ENCODE peak calls at places on chromosomes 7 and 10, in nine cellular contexts. R is iris pigment epithelial cell; A is T-helper 2 cell; B is activated naive CD4-positive, alpha-beta T cell treated with anti-CD3 and anti-CD28 coated beads, Interleukin-2, amount 10 ng/mL, durations not matched to agents 7 days and 5 days; K is AG20443; G is GM20000; M is kidney tubule cell; L is right atrium auricular region; T is GM10248. U is an unnamed sample.
A peak's percentile ranks its signal among the peaks of the same experiment; 100 is the strongest.

GRCh38 chr10:95447733-95448132 is 113.4 kb downstream of the SORBS1 start:
- DNase-seq in R (peak; percentile 33), A (no peak), B (no peak), K (peak; percentile 35), G (no peak), M (no peak), L (no peak), T (no peak), U (no peak)

GRCh38 chr10:61140765-61141392 is 196.9 kb upstream of the RHOBTB1 start:
- DNase-seq in R (peak; percentile 64), A (no peak), B (no peak), K (peak; percentile 61), G (peak; percentile 17), M (peak; percentile 57), L (no peak), T (no peak), U (peak; percentile 37)

GRCh38 chr7:23938937-23939552 is 229.0 kb downstream of the STK31 start:
- DNase-seq in R (peak; percentile 21), A (no peak), B (no peak), K (no peak), G (peak; percentile 24), M (peak; percentile 56), L (no peak), T (peak; percentile 44), U (peak; percentile 65)

GRCh38 chr7:143416565-143417149 is 8.0 kb upstream of the EPHA1 start:
- DNase-seq in R (no peak), A (peak; percentile 40), B (no peak), K (peak; percentile 62), G (peak; percentile 83), M (peak; percentile 55), L (no peak), T (peak; percentile 66), U (peak; percentile 66)

GRCh38 chr7:143172354-143172753 is 10.9 kb upstream of the TAS2R39 start:
- DNase-seq in R (peak; percentile 41), A (no peak), B (no peak), K (peak; percentile 33), G (no peak), M (peak; percentile 39), L (no peak), T (no peak), U (no peak)

GRCh38 chr7:107660381-107661080 is at the start of gene SLC26A4:
- DNase-seq in R (no peak), A (no peak), B (peak; percentile 44), K (peak; percentile 20), G (peak; percentile 50), M (peak; percentile 4), L (no peak), T (peak; percentile 44), U (no peak)

GRCh38 chr7:98831641-98832221 is 38.1 kb downstream of the TMEM130 start:
- DNase-seq in R (peak; percentile 45), A (no peak), B (peak; percentile 57), K (no peak), G (no peak), M (peak; percentile 43), L (no peak), T (no peak), U (no peak)

GRCh38 chr7:30755384-30756154 is 3.6 kb downstream of the INMT start:
- DNase-seq in R (no peak), A (no peak), B (no peak), K (peak; percentile 34), G (no peak), M (no peak), L (peak; percentile 73), T (no peak), U (no peak)

GRCh38 chr10:32225976-32226375 is 121.0 kb downstream of the EPC1 start:
- DNase-seq in R (no peak), A (no peak), B (no peak), K (peak; percentile 37), G (no peak), M (no peak), L (no peak), T (no peak), U (no peak)

GRCh38 chr10:126017961-126018560 is 121.7 kb downstream of the FANK1 start:
- DNase-seq in R (peak; percentile 60), A (no peak), B (no peak), K (peak; percentile 29), G (no peak), M (peak; percentile 93), L (no peak), T (no peak), U (no peak)

GRCh38 chr7:51139796-51140195 is 176.8 kb downstream of the COBL start:
- DNase-seq in R (no peak), A (no peak), B (no peak), K (no peak), G (no peak), M (peak; percentile 56), L (no peak), T (no peak), U (no peak)

GRCh38 chr10:21587391-21587790 is 53.4 kb downstream of the MLLT10 start:
- DNase-seq in R (no peak), A (no peak), B (no peak), K (no peak), G (no peak), M (no peak), L (no peak), T (no peak), U (no peak)

GRCh38 chr10:96118604-96119450 is 11.3 kb upstream of the ZNF518A start:
- DNase-seq in R (no peak), A (no peak), B (no peak), K (no peak), G (no peak), M (no peak), L (no peak), T (no peak), U (no peak)

GRCh38 chr10:85612378-85612775 is 754.2 kb downstream of the GRID1 start:
- DNase-seq in R (no peak), A (peak; percentile 50), B (peak; percentile 70), K (no peak), G (no peak), M (no peak), L (no peak), T (no peak), U (no peak)

GRCh38 chr10:31606841-31607240 is 287.8 kb downstream of the ZEB1 start:
- DNase-seq in R (no peak), A (no peak), B (no peak), K (no peak), G (no peak), M (no peak), L (no peak), T (no peak), U (no peak)

GRCh38 chr7:70486977-70487376 is 645.0 kb upstream of the GALNT17 start:
- DNase-seq in R (no peak), A (no peak), B (no peak), K (no peak), G (no peak), M (no peak), L (no peak), T (no peak), U (no peak)

GRCh38 chr7:121901026-121901425 is 28.1 kb downstream of the PTPRZ1 start:
- DNase-seq in R (no peak), A (no peak), B (no peak), K (no peak), G (no peak), M (no peak), L (no peak), T (peak; percentile 4), U (no peak)

GRCh38 chr7:21338728-21339164 is 89.1 kb upstream of the SP4 start:
- DNase-seq in R (no peak), A (peak; percentile 49), B (peak; percentile 68), K (no peak), G (no peak), M (no peak), L (no peak), T (no peak), U (no peak)

GRCh38 chr7:711093-711966 is 15.2 kb upstream of the DNAAF5 start:
- DNase-seq in R (no peak), A (no peak), B (no peak), K (no peak), G (no peak), M (no peak), L (no peak), T (no peak), U (no peak)

GRCh38 chr10:7819126-7819470 is 793 bp downstream of the TAF3 start:
- DNase-seq in R (peak; percentile 63), A (no peak), B (peak; percentile 53), K (peak; percentile 68), G (peak; percentile 50), M (peak; percentile 53), L (peak; percentile 61), T (peak; percentile 49), U (peak; percentile 51)

GRCh38 chr10:62050941-62051433 is 149.5 kb downstream of the ARID5B start:
- DNase-seq in R (peak; percentile 95), A (peak; percentile 66), B (peak; percentile 86), K (peak; percentile 71), G (peak; percentile 54), M (peak; percentile 95), L (peak; percentile 91), T (peak; percentile 47), U (peak; percentile 6)

GRCh38 chr7:75971961-75972763 is 22.2 kb downstream of the TMEM120A start:
- DNase-seq in R (peak; percentile 52), A (no peak), B (no peak), K (peak; percentile 55), G (no peak), M (no peak), L (peak; percentile 94), T (no peak), U (no peak)

GRCh38 chr7:13920053-13920697 is 69.3 kb downstream of the ETV1 start:
- DNase-seq in R (peak; percentile 100), A (no peak), B (no peak), K (peak; percentile 56), G (no peak), M (peak; percentile 98), L (no peak), T (no peak), U (peak; percentile 98)

GRCh38 chr10:89167915-89168314 is 39.2 kb downstream of the CH25H start:
- DNase-seq in R (no peak), A (no peak), B (no peak), K (no peak), G (no peak), M (no peak), L (no peak), T (no peak), U (no peak)

GRCh38 chr7:90119178-90119971 is 34.9 kb upstream of the STEAP1 start:
- DNase-seq in R (peak; percentile 15), A (peak; percentile 6), B (peak; percentile 43), K (peak; percentile 32), G (peak; percentile 2), M (peak; percentile 38), L (no peak), T (no peak), U (no peak)

GRCh38 chr7:111992601-111993000 is 213.6 kb downstream of the DOCK4 start:
- DNase-seq in R (peak; percentile 23), A (no peak), B (no peak), K (peak; percentile 9), G (no peak), M (peak; percentile 13), L (no peak), T (no peak), U (no peak)

GRCh38 chr7:81031243-81031642 is 112.4 kb upstream of the SEMA3C start:
- DNase-seq in R (no peak), A (no peak), B (no peak), K (no peak), G (no peak), M (no peak), L (no peak), T (no peak), U (no peak)

GRCh38 chr10:125057158-125058001 is 103.0 kb downstream of the CTBP2 start:
- DNase-seq in R (peak; percentile 94), A (no peak), B (no peak), K (peak; percentile 86), G (peak; percentile 49), M (peak; percentile 59), L (peak; percentile 86), T (peak; percentile 63), U (no peak)

GRCh38 chr7:32222251-32222900 is 152.2 kb upstream of the PDE1C start:
- DNase-seq in R (no peak), A (no peak), B (no peak), K (no peak), G (no peak), M (no peak), L (no peak), T (no peak), U (no peak)

GRCh38 chr10:104334965-104335650 is 3.2 kb downstream of the ITPRIP start:
- DNase-seq in R (no peak), A (no peak), B (no peak), K (no peak), G (no peak), M (peak; percentile 31), L (peak; percentile 57), T (no peak), U (no peak)

GRCh38 chr10:79316671-79317431 is 30.4 kb upstream of the PPIF start:
- DNase-seq in R (no peak), A (no peak), B (peak; percentile 34), K (no peak), G (peak; percentile 70), M (peak; percentile 35), L (no peak), T (peak; percentile 62), U (no peak)